ENCODE peak calls at places on chromosomes 4 and X, in four cellular contexts. S is GM12865, D is K562, J is OCI-LY7. O is an unnamed sample.

GRCh38 chrX:68462197-68462596 is 28.9 kb upstream of the OPHN1 start:
- DNase-seq in S (no peak), D (peak; percentile 37), J (no peak), O (no peak)

GRCh38 chrX:103329991-103330390 is at the start of gene TCEAL7:
- DNase-seq in S (no peak), D (no peak), J (no peak), O (no peak)

GRCh38 chr4:126856906-126857305 is 775.9 kb upstream of the INTU start:
- DNase-seq in S (no peak), D (no peak), J (no peak), O (no peak)

GRCh38 chr4:99811850-99812249 is 4.8 kb upstream of the DAPP1 start:
- DNase-seq in S (peak; percentile 71), D (peak; percentile 76), J (peak; percentile 78), O (peak; percentile 28)

GRCh38 chrX:16267431-16267830 is 100.2 kb downstream of the MAGEB17 start:
- DNase-seq in S (no peak), D (no peak), J (no peak), O (no peak)

GRCh38 chrX:132576945-132577344 is 88.1 kb upstream of the MBNL3 start:
- DNase-seq in S (no peak), D (no peak), J (no peak), O (no peak)

GRCh38 chr4:152090543-152090942 is 329.7 kb upstream of the GATB start:
- DNase-seq in S (no peak), D (no peak), J (peak; percentile 20), O (no peak)

GRCh38 chr4:144701683-144702233 is 55.8 kb downstream of the HHIP start:
- DNase-seq in S (no peak), D (no peak), J (no peak), O (no peak)

DNA sequence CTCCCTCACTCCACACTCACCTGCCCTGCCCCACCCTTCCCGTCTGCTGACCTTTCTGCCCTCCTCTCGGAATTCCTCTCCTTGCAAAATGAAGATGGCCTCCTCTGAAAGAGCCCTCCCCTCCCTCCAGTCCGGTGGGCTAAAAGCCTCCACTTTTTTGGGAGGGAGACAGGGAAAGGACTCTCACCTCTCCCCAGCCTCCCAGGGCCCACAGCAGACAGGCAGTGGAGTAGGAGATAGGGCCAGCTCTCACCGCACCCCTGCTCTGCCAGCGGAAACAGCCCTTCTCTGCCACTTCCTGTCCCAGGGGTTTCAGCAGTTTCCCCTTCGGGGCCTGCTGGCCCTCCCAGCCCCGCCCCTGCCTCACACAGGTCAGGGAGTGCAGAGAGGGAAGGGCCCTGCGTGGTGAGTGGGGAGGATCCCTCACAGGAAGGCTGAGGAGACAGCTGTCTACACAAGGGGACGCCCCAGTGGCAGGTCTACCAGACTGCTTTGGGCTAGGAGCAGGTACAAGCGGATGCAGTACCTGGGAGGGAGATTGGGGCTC is 18.2 kb downstream of the ELF4 start:
- DNase-seq in S (peak; percentile 94), D (peak; percentile 88), J (peak; percentile 88), O (peak; percentile 26)
- TF ChIP-seq CTCF in S (no peak), D (peak; percentile 22), J (peak; percentile 54), O (no peak)

GRCh38 chr4:174259580-174259979 is 23.9 kb downstream of the FBXO8 start:
- DNase-seq in S (no peak), D (no peak), J (no peak), O (no peak)
- TF ChIP-seq CTCF in S (no peak), D (no peak), J (peak; percentile 30), O (no peak)

GRCh38 chr4:175252642-175253041 is 334.5 kb downstream of the ADAM29 start:
- DNase-seq in S (peak; percentile 22), D (no peak), J (no peak), O (no peak)
- TF ChIP-seq CTCF in S (peak; percentile 19), D (no peak), J (no peak), O (no peak)

GRCh38 chr4:48909697-48910096 is 3.1 kb upstream of the OCIAD2 start:
- DNase-seq in S (no peak), D (peak; percentile 68), J (no peak), O (no peak)
- TF ChIP-seq CTCF in S (no peak), D (no peak), J (no peak), O (no peak)

GRCh38 chr4:22962186-22962786 is 269.5 kb downstream of the GBA3 start:
- DNase-seq in S (peak; percentile 1), D (peak; percentile 18), J (peak; percentile 2), O (peak; percentile 50)
- TF ChIP-seq CTCF in S (peak; percentile 4), D (no peak), J (peak; percentile 47), O (peak; percentile 76)